ENCODE peak calls at places on chromosomes 6 and 20, in nine cellular contexts. R is upper lobe of left lung, W is spleen, O is MM.1S, X is stomach, I is BJ, G is mammary epithelial cell, D is left ventricle myocardium inferior, B is colonic mucosa. Q is an unnamed sample. For H3K36me3, the result is how much of the 10 kb centered on the place peaks cover.

GRCh38 chr6:165767228-165767627 is 104.2 kb upstream of the PDE10A start:
- DNase-seq in O (no peak), R (no peak), B (no peak), X (no peak), G (no peak), I (no peak), D (no peak), W (no peak), Q (no peak)

GRCh38 chr20:11204926-11205768 is 531.3 kb upstream of the JAG1 start:
- DNase-seq in B (peak), O (peak), D (peak), R (no peak), X (peak), G (peak), W (no peak), I (no peak), Q (no peak)

GRCh38 chr6:127514396-127515227 is 4.5 kb downstream of the MTCL3 start:
- DNase-seq in I (no peak), W (peak), X (no peak), R (peak), B (peak), G (peak), D (peak), O (no peak), Q (peak)

GRCh38 chr6:16184129-16184528 is 54.3 kb upstream of the GMPR start:
- DNase-seq in G (peak), W (no peak), D (no peak), B (peak), X (peak), O (peak), R (no peak), I (no peak), Q (no peak)

GRCh38 chr20:46344488-46345162 is 36.3 kb upstream of the CDH22 start:
- DNase-seq in W (no peak), O (no peak), R (no peak), B (no peak), I (no peak), G (no peak), X (no peak), D (no peak), Q (no peak)

GRCh38 chr20:53631909-53632662 is 38.4 kb upstream of the ZNF217 start:
- DNase-seq in W (no peak), B (peak), G (no peak), X (no peak), R (no peak), O (no peak), D (no peak), I (no peak), Q (no peak)

GRCh38 chr6:45448417-45449389 is 71.0 kb upstream of the SUPT3H start:
- DNase-seq in R (no peak), X (no peak), D (no peak), I (no peak), O (peak), G (no peak), B (no peak), W (no peak), Q (no peak)

GRCh38 chr6:12516070-12516469 is 200.5 kb upstream of the PHACTR1 start:
- DNase-seq in I (no peak), W (no peak), O (peak), G (no peak), D (no peak), X (peak), R (no peak), B (peak), Q (no peak)

GRCh38 chr20:25082498-25082873 is 545 bp upstream of the VSX1 start:
- DNase-seq in X (no peak), R (no peak), I (no peak), B (no peak), D (no peak), W (no peak), G (no peak), O (no peak), Q (no peak)

GRCh38 chr20:4156411-4156810 is 141.1 kb upstream of the RNF24 start:
- DNase-seq in G (no peak), D (no peak), X (peak), I (no peak), W (peak), O (no peak), B (peak), R (no peak), Q (no peak)

GRCh38 chr6:112286010-112286409 is 31.6 kb upstream of the LAMA4 start:
- DNase-seq in R (no peak), I (no peak), O (no peak), G (no peak), X (no peak), W (no peak), B (no peak), D (no peak), Q (peak)

GRCh38 chr6:10248378-10248843 is 166.5 kb downstream of the TFAP2A start:
- DNase-seq in R (no peak), O (no peak), D (no peak), I (peak), B (no peak), X (no peak), G (peak), W (no peak), Q (no peak)

GRCh38 chr6:12572884-12573824 is 143.4 kb upstream of the PHACTR1 start:
- DNase-seq in X (no peak), I (peak), O (no peak), D (no peak), W (no peak), B (peak), G (peak), R (no peak), Q (no peak)

GRCh38 chr20:60255426-60255825 is 297.2 kb downstream of the CDH26 start:
- DNase-seq in X (no peak), I (no peak), W (no peak), B (no peak), R (no peak), D (no peak), G (no peak), O (peak), Q (no peak)

GRCh38 chr20:34390769-34391447 is 27.8 kb downstream of the ITCH start:
- DNase-seq in W (no peak), O (peak), R (no peak), D (no peak), B (peak), X (peak), G (peak), I (peak), Q (no peak)

GRCh38 chr6:110656492-110656891 is 158.8 kb downstream of the CDK19 start:
- DNase-seq in D (no peak), X (peak), W (no peak), G (peak), O (no peak), B (no peak), R (no peak), I (no peak), Q (no peak)

GRCh38 chr6:66930559-66931290 is 1223.7 kb upstream of the EYS start:
- DNase-seq in R (no peak), B (no peak), W (no peak), I (peak), D (no peak), G (peak), O (no peak), X (no peak), Q (no peak)

GRCh38 chr20:61796738-61797137 is 268.9 kb downstream of the TAF4 start:
- DNase-seq in O (no peak), X (no peak), D (no peak), W (no peak), R (no peak), I (no peak), G (no peak), B (no peak), Q (no peak)

GRCh38 chr6:23091795-23092194 is 522.4 kb downstream of the HDGFL1 start:
- DNase-seq in O (no peak), G (no peak), B (no peak), R (no peak), W (no peak), I (peak), X (no peak), D (no peak), Q (no peak)

GRCh38 chr6:85006362-85006761 is 242.0 kb upstream of the TBX18 start:
- DNase-seq in X (no peak), O (no peak), G (no peak), R (no peak), W (no peak), B (no peak), I (no peak), D (no peak), Q (no peak)

GRCh38 chr6:133804263-133804662 is 84.7 kb upstream of the TCF21 start:
- DNase-seq in O (no peak), B (no peak), G (no peak), R (no peak), X (no peak), I (no peak), D (no peak), W (no peak), Q (no peak)

GRCh38 chr20:25233016-25233772 is 14.7 kb upstream of the PYGB start:
- DNase-seq in I (no peak), G (peak), D (peak), R (peak), W (no peak), B (peak), O (no peak), X (peak), Q (no peak)

GRCh38 chr20:19815553-19815991 is 57.5 kb downstream of the RIN2 start:
- DNase-seq in G (peak), B (no peak), R (no peak), O (peak), X (no peak), W (no peak), D (no peak), I (peak), Q (peak)

GRCh38 chr6:37550436-37550835 is 50.7 kb upstream of the CCDC167 start:
- DNase-seq in G (no peak), R (no peak), I (no peak), X (no peak), D (no peak), O (no peak), W (no peak), B (no peak), Q (no peak)

GRCh38 chr6:143536461-143536865 is 24.9 kb upstream of the FUCA2 start:
- DNase-seq in I (no peak), O (peak), W (peak), R (peak), X (peak), D (peak), G (peak), B (peak), Q (peak)

GRCh38 chr6:170223718-170224693 is 66.9 kb downstream of the DLL1 start:
- DNase-seq in W (peak), D (no peak), G (no peak), B (no peak), I (no peak), O (no peak), R (no peak), X (no peak), Q (no peak)

GRCh38 chr6:88368071-88368787 is 202.1 kb upstream of the CNR1 start:
- DNase-seq in W (no peak), X (no peak), B (no peak), R (no peak), I (no peak), D (no peak), G (peak), O (no peak), Q (no peak)

GRCh38 chr20:60062431-60063336 is 104.5 kb downstream of the CDH26 start:
- DNase-seq in G (no peak), X (no peak), R (peak), I (peak), D (no peak), W (no peak), O (no peak), B (no peak), Q (no peak)

GRCh38 chr6:133404728-133405127 is 163.6 kb downstream of the EYA4 start:
- DNase-seq in W (no peak), G (no peak), O (no peak), D (no peak), I (no peak), B (no peak), X (no peak), R (no peak), Q (no peak)

GRCh38 chr6:35736982-35737412 is at the start of gene ARMC12:
- DNase-seq in G (no peak), O (no peak), I (no peak), B (no peak), X (no peak), D (no peak), R (no peak), W (peak), Q (no peak)

GRCh38 chr6:98834060-98835031 is at the start of gene POU3F2:
- DNase-seq in D (peak), I (peak), G (peak), B (peak), W (peak), R (peak), X (peak), O (peak), Q (peak)

GRCh38 chr6:115882174-115882573 is 178.5 kb downstream of the FRK start:
- DNase-seq in O (no peak), G (peak), B (no peak), D (no peak), R (no peak), X (no peak), I (no peak), W (no peak), Q (no peak)

GRCh38 chr6:158283304-158284005 is 28.8 kb upstream of the TULP4 start:
- DNase-seq in O (peak), W (no peak), X (no peak), B (no peak), I (no peak), G (peak), D (no peak), R (no peak), Q (no peak)
- H3K4me3 ChIP-seq in O (peak), W (no peak), X (no peak), B (no peak), I (no peak), G (no peak), D (no peak), R (no peak), Q (no peak)

DNA sequence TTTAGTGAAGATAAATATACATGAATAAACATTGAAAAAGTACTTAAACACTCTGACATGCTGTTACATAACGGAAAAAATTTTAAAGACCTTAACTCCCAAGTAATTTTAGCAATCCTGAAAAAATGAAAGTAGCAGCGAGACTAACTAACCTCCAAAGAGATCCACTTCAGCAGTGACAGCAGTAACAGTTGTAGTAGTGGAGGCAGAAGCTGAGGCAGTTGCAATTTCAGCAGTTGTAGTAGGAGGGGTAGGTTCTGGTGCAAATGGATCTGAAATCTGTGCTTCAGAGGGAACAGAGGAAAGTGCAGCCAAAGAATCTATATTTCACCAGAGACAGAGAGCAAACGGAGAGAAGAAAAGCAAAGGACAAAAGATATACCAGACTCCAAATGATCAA is 88.8 kb downstream of the PRSS35 start:
- DNase-seq in D (no peak), I (no peak), O (no peak), G (no peak), R (no peak), W (no peak), X (no peak), B (no peak), Q (no peak)
- TF ChIP-seq CTCF in D (no peak), I (no peak), O (no peak), G (no peak), R (no peak), W (no peak), X (no peak), B (no peak), Q (no peak)

GRCh38 chr6:150881911-150882481 is 16.5 kb downstream of the MTHFD1L start:
- DNase-seq in D (peak), O (no peak), G (peak), B (no peak), W (no peak), I (peak), X (no peak), R (no peak), Q (no peak)

GRCh38 chr6:150886155-150886554 is 20.7 kb downstream of the MTHFD1L start:
- DNase-seq in O (no peak), I (no peak), X (no peak), R (no peak), G (no peak), D (no peak), B (no peak), W (no peak), Q (no peak)

GRCh38 chr6:150887978-150888563 is 22.6 kb downstream of the MTHFD1L start:
- DNase-seq in X (no peak), I (no peak), W (no peak), G (no peak), R (no peak), D (no peak), O (no peak), B (no peak), Q (peak)

GRCh38 chr6:150880336-150880735 is 14.8 kb downstream of the MTHFD1L start:
- DNase-seq in D (no peak), X (no peak), R (no peak), G (no peak), W (no peak), I (no peak), B (no peak), O (no peak), Q (no peak)

GRCh38 chr6:150883521-150883920 is 18.0 kb downstream of the MTHFD1L start:
- DNase-seq in D (no peak), I (no peak), X (no peak), W (no peak), R (no peak), O (no peak), G (no peak), B (no peak), Q (no peak)
- H3K36me3 ChIP-seq in D (under half), I (under half), X (under half), W (under half), R (under half), O (under half), G (under half), B (under half), Q (under half)

GRCh38 chr6:2971420-2972218 is at the start of gene SERPINB6:
- DNase-seq in D (peak), X (peak), W (peak), B (peak), R (peak), I (no peak), O (peak), G (peak), Q (no peak)
- H3K4me3 ChIP-seq in D (peak), X (peak), W (peak), B (peak), R (peak), I (peak), O (peak), G (peak), Q (peak)

GRCh38 chr6:40328988-40329545 is 258.1 kb downstream of the LRFN2 start:
- DNase-seq in R (no peak), X (no peak), B (no peak), I (no peak), D (no peak), G (no peak), O (no peak), W (no peak), Q (no peak)

GRCh38 chr6:40330301-40330721 is 256.9 kb downstream of the LRFN2 start:
- DNase-seq in G (no peak), D (no peak), I (no peak), B (no peak), X (no peak), W (no peak), O (no peak), R (no peak), Q (no peak)

GRCh38 chr6:40325791-40326190 is 261.4 kb downstream of the LRFN2 start:
- DNase-seq in G (no peak), W (no peak), R (no peak), B (no peak), I (no peak), O (no peak), X (no peak), D (no peak), Q (no peak)

GRCh38 chr6:40326689-40327404 is 260.3 kb downstream of the LRFN2 start:
- DNase-seq in I (no peak), D (no peak), B (no peak), W (no peak), O (no peak), X (no peak), G (no peak), R (no peak), Q (no peak)

DNA sequence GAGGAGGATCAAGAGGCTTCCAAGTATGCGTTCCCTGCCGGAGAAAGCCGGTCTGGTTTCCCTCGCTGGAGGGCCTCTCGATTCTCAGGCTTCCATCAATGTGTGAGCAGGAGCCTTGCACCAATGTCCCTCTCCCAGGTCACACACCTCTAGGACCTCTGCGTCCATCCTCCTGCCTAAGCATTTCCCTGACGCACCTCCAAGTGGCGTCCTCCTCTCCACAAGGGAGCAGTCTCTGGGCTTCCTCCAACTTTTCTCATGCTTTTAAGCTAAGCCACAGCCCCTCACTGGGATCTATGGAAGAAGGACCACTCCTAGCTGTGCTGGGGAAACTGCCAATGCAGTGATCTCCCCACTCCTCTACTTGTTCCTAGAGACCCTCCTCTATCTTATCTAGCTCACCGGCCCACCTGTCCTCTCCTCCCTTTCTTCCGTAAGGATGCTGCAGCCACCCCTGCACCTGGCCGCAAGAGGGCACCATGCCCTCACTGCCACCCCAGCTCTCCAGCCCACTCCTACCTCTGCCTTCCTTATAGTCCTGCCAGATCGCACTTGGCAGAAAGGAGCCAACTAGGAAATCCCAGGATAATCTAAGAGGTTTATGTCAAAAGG is 258.7 kb downstream of the LRFN2 start:
- DNase-seq in W (no peak), G (peak), R (peak), B (peak), O (peak), X (peak), I (no peak), D (no peak), Q (no peak)
- TF ChIP-seq CTCF in W (peak), G (peak), R (peak), B (peak), O (peak), X (peak), I (no peak), D (peak), Q (peak)

DNA sequence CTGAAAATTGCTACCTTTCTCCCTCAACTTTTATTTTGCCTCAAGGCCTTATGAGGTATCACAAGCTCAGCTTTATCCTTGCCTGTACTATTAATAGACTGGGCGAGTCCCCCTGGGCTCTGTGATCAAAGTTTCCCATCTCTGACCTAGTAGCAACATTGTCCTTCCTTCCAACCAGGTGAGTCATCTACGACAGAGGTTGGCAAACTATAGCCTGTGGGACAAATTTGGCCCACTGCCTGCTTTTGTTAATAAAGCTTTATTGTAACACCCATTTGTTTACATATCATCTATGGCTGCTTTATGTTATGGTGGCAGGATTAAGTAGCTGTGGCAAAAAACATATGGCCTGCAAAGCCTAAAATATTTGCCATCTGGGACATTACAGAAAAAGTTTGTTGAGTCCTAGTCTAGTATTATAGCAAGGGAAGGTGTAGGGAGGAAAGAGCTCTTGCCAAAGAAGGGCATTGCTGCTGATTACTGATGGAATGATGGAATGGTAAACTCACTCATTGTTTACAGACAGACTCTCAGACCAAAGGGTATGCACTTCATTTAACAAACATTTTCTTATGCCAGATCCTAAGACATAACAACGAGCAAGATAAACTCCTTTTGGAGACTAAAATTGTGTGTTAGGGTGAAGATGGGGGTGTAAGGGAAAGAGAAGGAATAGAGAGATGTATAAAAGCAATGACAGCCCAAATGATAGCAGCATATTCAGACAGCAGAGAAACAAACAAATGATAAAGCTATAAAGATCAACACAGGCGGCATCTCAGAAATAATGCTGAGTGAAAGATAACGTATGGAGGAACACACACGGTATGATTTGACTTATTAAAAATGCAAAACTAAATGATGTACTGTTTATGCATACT is 74.2 kb downstream of the SLC22A23 start:
- DNase-seq in W (no peak), R (no peak), G (peak), I (no peak), X (peak), D (no peak), O (no peak), B (peak), Q (no peak)
- H3K36me3 ChIP-seq in W (under half), R (under half), G (under half), I (under half), X (under half), D (under half), O (under half), B (under half), Q (under half)

GRCh38 chr6:135102191-135102590 is 47.6 kb upstream of the HBS1L start:
- DNase-seq in D (no peak), I (no peak), X (no peak), B (no peak), R (no peak), G (no peak), W (no peak), O (no peak), Q (no peak)
- H3K4me3 ChIP-seq in D (no peak), I (no peak), X (no peak), B (no peak), R (no peak), G (no peak), W (no peak), O (no peak), Q (no peak)